ENCODE peak calls at places on chromosomes 3 and 15, in seven cellular contexts. D is neuronal stem cell, R is ovary, O is thyroid gland, W is astrocyte, C is mesenchymal stem cell, H is endodermal cell. T is an unnamed sample. For H3K27me3 and H3K36me3, the result is how much of the 10 kb centered on the place peaks cover.

GRCh38 chr3:110327870-110328269 is 743.7 kb upstream of the NECTIN3 start:
- DNase-seq in C (peak), W (no peak), R (no peak), H (no peak), D (no peak), O (no peak), T (no peak)

GRCh38 chr15:79185199-79185598 is 94.6 kb upstream of the RASGRF1 start:
- DNase-seq in R (no peak), C (no peak), W (no peak), D (no peak), O (no peak), H (peak), T (no peak)

GRCh38 chr3:88059380-88060160 is 515 bp downstream of the ZNF654 start:
- DNase-seq in C (peak), D (peak), O (peak), H (no peak), W (no peak), R (peak), T (no peak)

GRCh38 chr15:39599871-39600270 is 19.0 kb downstream of the THBS1 start:
- DNase-seq in H (no peak), O (no peak), C (peak), D (no peak), R (no peak), W (no peak), T (no peak)

GRCh38 chr3:25380222-25380739 is 47.8 kb upstream of the RARB start:
- DNase-seq in R (no peak), H (no peak), W (no peak), C (peak), O (no peak), D (no peak), T (no peak)

GRCh38 chr3:152331018-152331541 is 62.4 kb downstream of the MBNL1 start:
- DNase-seq in R (no peak), D (no peak), W (peak), C (peak), O (no peak), H (no peak), T (no peak)

GRCh38 chr3:28349397-28350000 is 875 bp upstream of the AZI2 start:
- DNase-seq in D (no peak), H (no peak), C (no peak), W (peak), R (no peak), O (no peak), T (no peak)

GRCh38 chr3:131543714-131544113 is 40.9 kb upstream of the MRPL3 start:
- DNase-seq in D (no peak), C (peak), W (peak), R (peak), H (no peak), O (peak), T (no peak)

GRCh38 chr3:67946446-67946845 is 292.0 kb upstream of the SUCLG2 start:
- DNase-seq in D (no peak), R (no peak), O (no peak), C (peak), H (no peak), W (peak), T (no peak)

GRCh38 chr15:23846218-23846617 is 159.1 kb upstream of the NDN start:
- DNase-seq in C (no peak), D (no peak), O (no peak), W (no peak), H (no peak), R (no peak), T (no peak)

GRCh38 chr3:45312836-45313493 is 75.4 kb upstream of the LARS2 start:
- DNase-seq in D (no peak), H (peak), W (peak), R (no peak), O (no peak), C (no peak), T (no peak)

GRCh38 chr15:82689147-82689546 is 20.5 kb downstream of the AP3B2 start:
- DNase-seq in D (no peak), C (no peak), H (peak), W (no peak), R (no peak), O (no peak), T (no peak)

GRCh38 chr3:59771760-59772159 is 721.9 kb upstream of the CFAP20DC start:
- DNase-seq in H (no peak), C (peak), W (peak), R (no peak), O (no peak), D (no peak), T (no peak)

GRCh38 chr3:22360977-22361376 is 610.0 kb upstream of the ZNF385D start:
- DNase-seq in R (no peak), H (no peak), O (no peak), C (no peak), D (no peak), W (peak), T (no peak)

GRCh38 chr15:40932146-40932545 is 3.0 kb downstream of the DLL4 start:
- DNase-seq in C (no peak), R (no peak), O (no peak), W (no peak), H (no peak), D (no peak), T (no peak)

GRCh38 chr15:40934457-40934856 is 5.3 kb downstream of the DLL4 start:
- DNase-seq in C (no peak), O (no peak), W (no peak), H (no peak), R (no peak), D (no peak), T (no peak)

GRCh38 chr15:40931300-40932142 is 2.4 kb downstream of the DLL4 start:
- DNase-seq in D (no peak), O (no peak), H (no peak), R (no peak), C (no peak), W (no peak), T (no peak)

GRCh38 chr15:40932625-40933519 is 3.7 kb downstream of the DLL4 start:
- DNase-seq in R (no peak), W (no peak), H (no peak), O (no peak), D (no peak), C (no peak), T (no peak)

DNA sequence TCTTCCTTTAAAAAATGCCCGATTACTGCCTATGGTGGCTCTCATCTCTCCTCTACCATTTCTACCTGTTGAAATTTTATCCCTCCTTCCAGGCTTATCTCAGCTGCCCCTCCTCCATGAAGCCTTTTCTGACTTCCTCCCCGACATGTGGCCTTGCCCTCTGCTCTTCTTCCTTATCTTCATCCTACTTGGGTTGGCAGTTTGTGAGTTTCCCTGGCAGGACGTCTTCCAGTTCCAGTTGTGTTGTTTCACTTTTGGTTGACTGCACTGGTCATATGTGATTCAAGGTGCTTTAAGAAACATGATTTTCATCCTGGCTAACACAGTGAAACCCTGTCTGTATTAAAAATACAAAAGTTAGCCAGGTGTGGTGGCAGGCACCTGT is 4.4 kb downstream of the DLL4 start:
- DNase-seq in O (no peak), W (no peak), D (no peak), C (no peak), R (no peak), H (no peak), T (no peak)
- H3K27me3 ChIP-seq in O (under half), W (under half), D (under half), C (under half), R (under half), H (half or more), T (under half)

DNA sequence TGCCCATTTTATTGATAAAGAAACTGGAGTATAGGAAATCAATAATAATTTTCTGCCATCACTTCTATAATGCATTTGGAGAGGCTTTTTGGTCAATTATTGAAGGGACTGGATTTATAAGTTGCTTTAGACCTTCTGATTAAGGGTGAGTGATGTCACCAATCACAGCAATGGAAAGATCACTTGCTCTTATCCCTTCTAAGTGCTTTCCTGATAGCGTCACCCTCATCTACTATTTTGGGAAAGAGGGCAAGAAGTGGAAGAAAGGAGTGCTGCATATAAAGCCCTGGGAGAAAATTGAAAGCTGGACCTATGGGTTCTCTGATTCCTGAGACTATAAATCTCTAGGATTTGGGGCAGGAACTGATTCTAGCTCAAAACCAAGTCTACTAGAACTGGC is 771.3 kb downstream of the AGBL1 start:
- DNase-seq in O (no peak), C (no peak), W (no peak), H (no peak), R (no peak), D (no peak), T (no peak)
- H3K36me3 ChIP-seq in O (under half), C (under half), W (under half), H (under half), R (under half), D (under half), T (under half)

GRCh38 chr3:138935864-138936762 is 10.8 kb downstream of the FOXL2 start:
- DNase-seq in R (peak), H (peak), W (peak), C (peak), O (peak), D (peak), T (peak)

GRCh38 chr3:138933068-138933668 is 13.8 kb downstream of the FOXL2 start:
- DNase-seq in O (no peak), H (no peak), D (no peak), C (no peak), W (no peak), R (no peak), T (no peak)

GRCh38 chr3:138935505-138935863 is 11.5 kb downstream of the FOXL2 start:
- DNase-seq in D (no peak), R (no peak), C (no peak), W (no peak), H (no peak), O (no peak), T (no peak)

GRCh38 chr3:138936763-138937689 is 9.9 kb downstream of the FOXL2 start:
- DNase-seq in W (no peak), O (no peak), D (no peak), C (no peak), R (peak), H (no peak), T (no peak)

GRCh38 chr3:138933981-138934691 is 12.8 kb downstream of the FOXL2 start:
- DNase-seq in W (no peak), R (peak), O (peak), D (no peak), C (no peak), H (no peak), T (no peak)
- H3K27me3 ChIP-seq in W (under half), R (under half), O (under half), D (under half), C (half or more), H (half or more), T (under half)

DNA sequence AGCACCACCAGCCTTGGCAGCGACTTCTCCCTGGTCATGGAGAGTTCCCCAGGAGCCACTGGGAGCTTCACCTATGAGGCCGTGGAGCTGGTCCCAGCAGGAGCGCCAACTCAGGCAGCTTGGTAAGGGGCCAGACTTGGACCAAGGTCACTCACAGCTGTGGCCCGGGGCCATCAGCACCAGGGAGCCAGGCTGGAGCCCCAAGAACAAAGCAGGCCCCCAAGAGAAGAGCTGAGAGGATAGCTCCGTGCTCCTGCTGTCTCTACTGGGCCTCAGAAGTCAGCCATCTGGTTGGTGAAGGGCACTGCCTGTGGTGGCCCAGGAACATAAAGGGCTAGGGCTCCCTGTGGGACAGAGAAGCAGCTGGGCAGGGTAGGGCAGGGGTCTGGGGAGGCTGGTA is 14.7 kb upstream of the CPNE9 start:
- DNase-seq in R (no peak), O (no peak), D (no peak), H (no peak), W (no peak), C (no peak), T (no peak)
- H3K36me3 ChIP-seq in R (under half), O (half or more), D (half or more), H (half or more), W (under half), C (half or more), T (half or more)

DNA sequence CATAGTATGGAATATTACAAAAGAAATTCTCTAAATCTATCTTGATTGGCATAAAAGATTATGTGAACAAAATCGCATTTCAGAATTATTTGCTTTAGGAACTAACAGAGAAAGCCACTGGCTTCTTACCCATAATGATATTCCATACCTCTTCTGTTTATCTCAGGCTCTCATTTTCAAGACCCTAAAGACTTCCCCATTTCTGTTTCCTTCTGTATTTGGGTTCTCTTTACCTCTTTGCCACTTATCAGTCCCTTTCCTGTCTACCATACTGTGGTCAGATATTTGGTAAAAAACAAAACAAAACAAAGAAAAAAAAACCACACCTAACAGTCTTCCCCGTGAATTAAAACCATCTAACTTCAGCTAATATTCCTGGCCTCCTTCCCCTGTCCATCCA is 108.5 kb downstream of the LRRC28 start:
- DNase-seq in W (no peak), C (no peak), D (no peak), R (no peak), H (no peak), O (no peak), T (no peak)
- H3K27me3 ChIP-seq in W (under half), C (under half), D (under half), R (under half), H (under half), O (under half), T (under half)

GRCh38 chr3:111949712-111950111 is 29.1 kb upstream of the ABHD10 start:
- DNase-seq in C (no peak), D (no peak), H (no peak), R (no peak), W (no peak), O (no peak), T (no peak)
- H3K36me3 ChIP-seq in C (half or more), D (half or more), H (half or more), R (under half), W (half or more), O (under half), T (under half)